ENCODE peak calls at places on chromosomes 5 and 9, in five cellular contexts. G is body of pancreas, D is brain microvascular endothelial cell, B is WERI-Rb-1, Q is tibial nerve. K is an unnamed sample.

GRCh38 chr5:135031813-135032612 is 2.0 kb downstream of the PITX1 start:
- DNase-seq in G (no peak), D (no peak), B (no peak), Q (no peak), K (no peak)

GRCh38 chr9:33133186-33133585 is 34.0 kb downstream of the B4GALT1 start:
- DNase-seq in G (no peak), D (no peak), B (no peak), Q (no peak), K (peak)

GRCh38 chr9:113622600-113623400 is 159.3 kb downstream of the RGS3 start:
- DNase-seq in G (peak), D (peak), B (no peak), Q (no peak), K (peak)

GRCh38 chr9:125455132-125455531 is 193.5 kb downstream of the GAPVD1 start:
- DNase-seq in G (no peak), D (no peak), B (no peak), Q (no peak), K (no peak)

GRCh38 chr9:32487981-32488380 is 38.0 kb downstream of the RIGI start:
- DNase-seq in G (no peak), D (peak), B (no peak), Q (no peak), K (no peak)

GRCh38 chr9:1047605-1048235 is 2.4 kb upstream of the DMRT2 start:
- DNase-seq in G (no peak), D (no peak), B (no peak), Q (no peak), K (no peak)

GRCh38 chr9:22210262-22210661 is 201.2 kb upstream of the CDKN2B start:
- DNase-seq in G (no peak), D (no peak), B (no peak), Q (no peak), K (peak)

GRCh38 chr5:177980776-177981175 is 15.3 kb downstream of the PROP1 start:
- DNase-seq in G (no peak), D (no peak), B (no peak), Q (no peak), K (peak)

GRCh38 chr5:150757087-150757649 is 1.6 kb downstream of the DCTN4 start:
- DNase-seq in G (no peak), D (no peak), B (no peak), Q (no peak), K (peak)

GRCh38 chr5:103847060-103847459 is 284.5 kb upstream of the NUDT12 start:
- DNase-seq in G (no peak), D (peak), B (no peak), Q (no peak), K (peak)

GRCh38 chr5:123125172-123125508 is 36.1 kb downstream of the PRDM6 start:
- DNase-seq in G (no peak), D (no peak), B (no peak), Q (no peak), K (no peak)

GRCh38 chr5:93654676-93655075 is 71.7 kb downstream of the NR2F1 start:
- DNase-seq in G (no peak), D (peak), B (no peak), Q (no peak), K (peak)

GRCh38 chr5:35924122-35924949 is 14.1 kb downstream of the CAPSL start:
- DNase-seq in G (no peak), D (peak), B (no peak), Q (no peak), K (peak)

GRCh38 chr5:95050708-95051107 is 234.2 kb downstream of the MCTP1 start:
- DNase-seq in G (no peak), D (no peak), B (no peak), Q (no peak), K (no peak)

GRCh38 chr9:28839778-28840430 is 1266.6 kb upstream of the C9orf72 start:
- DNase-seq in G (no peak), D (no peak), B (no peak), Q (no peak), K (no peak)

GRCh38 chr5:34538026-34538672 is 118.0 kb upstream of the RAI14 start:
- DNase-seq in G (peak), D (peak), B (no peak), Q (peak), K (peak)

GRCh38 chr5:66876266-66876807 is 280.1 kb downstream of the MAST4 start:
- DNase-seq in G (no peak), D (no peak), B (no peak), Q (no peak), K (no peak)

GRCh38 chr5:61631438-61631941 is 299.4 kb downstream of the ZSWIM6 start:
- DNase-seq in G (peak), D (peak), B (no peak), Q (peak), K (no peak)

GRCh38 chr9:105067895-105068580 is 140.1 kb upstream of the ABCA1 start:
- DNase-seq in G (no peak), D (peak), B (no peak), Q (no peak), K (peak)

GRCh38 chr9:33233659-33234335 is 6.2 kb upstream of the SPINK4 start:
- DNase-seq in G (peak), D (peak), B (no peak), Q (no peak), K (peak)

GRCh38 chr9:110615526-110615925 is 36.0 kb upstream of the SVEP1 start:
- DNase-seq in G (no peak), D (peak), B (no peak), Q (no peak), K (no peak)

GRCh38 chr5:135392256-135392655 is 6.8 kb downstream of the MACROH2A1 start:
- DNase-seq in G (peak), D (peak), B (no peak), Q (no peak), K (no peak)

GRCh38 chr5:72441861-72442540 is 65.2 kb downstream of the ZNF366 start:
- DNase-seq in G (no peak), D (peak), B (no peak), Q (no peak), K (peak)

GRCh38 chr5:27241564-27242257 is 203.3 kb upstream of the CDH9 start:
- DNase-seq in G (no peak), D (peak), B (no peak), Q (no peak), K (peak)

GRCh38 chr5:61332891-61333350 is 863 bp downstream of the ZSWIM6 start:
- DNase-seq in G (peak), D (no peak), B (peak), Q (no peak), K (peak)

GRCh38 chr5:5800801-5801761 is 378.6 kb downstream of the ICE1 start:
- DNase-seq in G (no peak), D (no peak), B (no peak), Q (no peak), K (no peak)

GRCh38 chr9:26210338-26210851 is 532.2 kb upstream of the TUSC1 start:
- DNase-seq in G (no peak), D (peak), B (no peak), Q (peak), K (no peak)

GRCh38 chr5:141816598-141817399 is 61.4 kb downstream of the PCDH1 start:
- DNase-seq in G (no peak), D (no peak), B (no peak), Q (no peak), K (no peak)

GRCh38 chr9:8978334-8978733 is 1178.8 kb upstream of the DMAC1 start:
- DNase-seq in G (no peak), D (no peak), B (no peak), Q (no peak), K (no peak)
- TF ChIP-seq CTCF in G (no peak), D (no peak), B (no peak), Q (no peak), K (no peak)

GRCh38 chr9:136093331-136093986 is 1.6 kb downstream of the NACC2 start:
- DNase-seq in G (no peak), D (no peak), B (peak), Q (no peak), K (no peak)
- H3K4me3 ChIP-seq in G (peak), D (peak), B (no peak), Q (peak), K (peak)

DNA sequence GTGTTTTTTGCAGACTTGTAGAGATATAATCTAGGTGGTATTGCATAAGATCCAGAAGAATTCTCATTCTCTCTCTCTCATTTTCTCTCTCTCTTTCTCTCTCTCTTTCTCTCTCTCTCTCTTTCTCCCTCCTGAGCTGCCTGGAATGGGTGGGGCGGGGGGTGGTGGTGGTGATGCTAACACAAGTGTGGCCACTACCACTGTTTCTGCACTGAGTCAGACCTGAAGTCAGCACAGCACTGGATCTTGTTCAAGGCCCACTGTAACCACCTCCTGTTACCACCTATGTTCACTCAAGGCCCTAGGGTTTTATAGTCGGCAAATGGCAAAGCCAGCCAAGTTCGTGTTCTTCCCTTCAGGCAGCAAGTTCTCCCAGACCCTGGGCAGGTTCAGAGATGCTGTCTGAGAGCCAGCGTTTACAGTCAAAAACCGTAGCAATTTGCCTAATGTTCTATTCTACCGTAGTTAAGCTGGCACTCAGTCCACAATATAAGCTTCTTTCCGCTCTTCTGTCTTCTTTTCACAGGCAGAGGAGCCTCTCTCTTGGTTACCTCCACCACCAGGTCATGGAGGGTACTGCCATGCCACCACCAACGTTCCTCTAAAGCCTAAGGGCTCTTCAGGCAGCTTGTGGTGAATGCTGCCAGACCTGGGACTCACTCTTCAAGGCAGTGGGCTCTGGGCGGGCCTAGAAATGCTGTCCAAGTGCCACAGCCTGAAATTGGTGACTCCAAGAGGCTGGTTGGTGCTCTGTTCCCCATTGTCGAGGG is 235.7 kb upstream of the PRR16 start:
- DNase-seq in G (no peak), D (no peak), B (peak), Q (no peak), K (peak)
- TF ChIP-seq CTCF in G (no peak), D (peak), B (peak), Q (no peak), K (peak)

GRCh38 chr5:11528720-11529119 is 375.5 kb downstream of the CTNND2 start:
- DNase-seq in G (no peak), D (no peak), B (no peak), Q (no peak), K (no peak)
- H3K4me3 ChIP-seq in G (no peak), D (no peak), B (no peak), Q (no peak), K (no peak)

DNA sequence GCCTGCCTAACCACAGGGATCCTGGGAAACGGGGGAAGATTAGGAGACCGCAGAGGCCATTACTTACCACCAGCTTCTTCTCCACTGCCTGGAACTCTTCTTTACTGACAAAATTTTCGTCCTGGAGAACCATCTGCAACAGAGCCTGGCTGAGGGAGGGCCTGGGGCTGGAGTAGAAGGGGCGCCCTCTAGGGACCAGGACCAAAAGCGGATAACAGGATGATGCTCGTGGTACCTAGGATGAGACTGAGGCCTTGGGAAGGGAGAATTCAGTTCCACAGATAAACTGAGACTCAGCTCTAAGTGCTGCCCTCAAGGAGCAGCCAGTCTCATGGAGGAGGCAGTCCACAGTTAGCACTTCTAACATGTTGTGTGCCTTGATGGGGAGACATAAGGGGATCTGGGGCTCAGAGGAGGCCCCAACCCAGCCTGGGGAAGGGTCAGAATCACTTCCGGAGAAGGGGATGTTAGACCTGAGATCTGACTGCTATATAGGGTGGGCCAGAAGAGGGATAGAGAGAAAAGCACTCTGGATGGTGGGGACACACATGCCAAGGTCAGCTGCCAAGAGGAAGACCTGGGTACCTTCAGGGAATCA is 1.2 kb downstream of the SPATA24 start:
- DNase-seq in G (no peak), D (no peak), B (peak), Q (no peak), K (peak)
- TF ChIP-seq CTCF in G (no peak), D (peak), B (peak), Q (no peak), K (peak)

GRCh38 chr9:99034149-99034548 is 70.8 kb upstream of the TGFBR1 start:
- DNase-seq in G (no peak), D (no peak), B (no peak), Q (no peak), K (no peak)
- H3K4me3 ChIP-seq in G (no peak), D (no peak), B (no peak), Q (no peak), K (no peak)

GRCh38 chr9:30065888-30066287 is 2318.6 kb upstream of the ACO1 start:
- DNase-seq in G (no peak), D (no peak), B (no peak), Q (no peak), K (no peak)
- TF ChIP-seq CTCF in G (no peak), D (no peak), B (no peak), Q (no peak), K (no peak)

K was measured in epithelial cell of esophagus.